ENCODE peak calls at places on chromosomes 11 and 22, in five cellular contexts. Z is fibroblast of the aortic adventitia, L is A549, Y is bronchial epithelial cell, N is A673. C is an unnamed sample.

GRCh38 chr11:16917941-16918340 is 96.3 kb downstream of the PLEKHA7 start:
- DNase-seq in L (no peak), Z (no peak), N (no peak), Y (peak; percentile 95), C (no peak)

GRCh38 chr11:115724709-115725108 is 220.5 kb upstream of the CADM1 start:
- DNase-seq in Y (peak; percentile 93), Z (no peak), N (no peak), L (no peak), C (no peak)

GRCh38 chr22:41425704-41426365 is 20.8 kb downstream of the TOB2 start:
- DNase-seq in Y (no peak), Z (no peak), L (no peak), N (no peak), C (no peak)

GRCh38 chr11:86152006-86152862 is 83.3 kb upstream of the PICALM start:
- DNase-seq in N (no peak), Y (peak; percentile 66), L (no peak), Z (peak; percentile 52), C (no peak)

GRCh38 chr11:14713518-14714244 is 70.1 kb downstream of the PDE3B start:
- DNase-seq in Y (no peak), Z (no peak), L (no peak), N (no peak), C (no peak)

GRCh38 chr22:28820885-28821284 is 20.5 kb upstream of the XBP1 start:
- DNase-seq in N (no peak), Z (no peak), Y (no peak), L (no peak), C (no peak)

GRCh38 chr11:68658661-68659060 is 25.7 kb upstream of the GAL start:
- DNase-seq in N (no peak), Y (no peak), L (no peak), Z (no peak), C (no peak)

GRCh38 chr11:58998480-58999290 is 59.4 kb downstream of the GLYATL1 start:
- DNase-seq in L (no peak), N (no peak), Y (no peak), Z (no peak), C (no peak)

GRCh38 chr11:32210601-32211000 is 119.7 kb downstream of the RCN1 start:
- DNase-seq in L (no peak), Y (peak; percentile 44), N (peak; percentile 48), Z (peak; percentile 78), C (no peak)

GRCh38 chr11:84165139-84165538 is 879.0 kb upstream of the CCDC90B start:
- DNase-seq in N (no peak), Y (no peak), L (no peak), Z (no peak), C (no peak)

GRCh38 chr22:19233189-19233661 is 54.7 kb upstream of the SLC25A1 start:
- DNase-seq in L (no peak), Z (no peak), N (no peak), Y (no peak), C (no peak)

GRCh38 chr11:32396991-32397390 is 38.3 kb downstream of the WT1 start:
- DNase-seq in L (no peak), Z (peak; percentile 49), N (no peak), Y (no peak), C (no peak)

GRCh38 chr22:24591286-24591830 is 1.5 kb downstream of the LRRC75B start:
- DNase-seq in L (no peak), N (no peak), Z (no peak), Y (no peak), C (peak; percentile 23)

GRCh38 chr22:23899042-23899745 is 5.0 kb downstream of the MIF start:
- DNase-seq in N (no peak), Z (no peak), Y (no peak), L (no peak), C (no peak)

GRCh38 chr11:66142370-66143263 is 72.5 kb downstream of the PACS1 start:
- DNase-seq in Z (peak; percentile 26), Y (peak; percentile 94), N (no peak), L (peak; percentile 70), C (no peak)

GRCh38 chr11:69841859-69842698 is 22.9 kb upstream of the FGF3 start:
- DNase-seq in Y (no peak), N (peak; percentile 39), Z (peak; percentile 4), L (no peak), C (no peak)

GRCh38 chr11:126355926-126356897 is 726 bp downstream of the ST3GAL4 start:
- DNase-seq in Y (no peak), L (no peak), N (peak; percentile 57), Z (peak; percentile 22), C (peak; percentile 47)

GRCh38 chr11:23201936-23202522 is 341.8 kb upstream of the CCDC179 start:
- DNase-seq in N (no peak), Y (no peak), L (no peak), Z (no peak), C (no peak)

GRCh38 chr11:102157219-102157618 is 47.0 kb downstream of the YAP1 start:
- DNase-seq in N (peak; percentile 81), L (no peak), Y (peak; percentile 75), Z (peak; percentile 95), C (no peak)

GRCh38 chr11:62104816-62105610 is 18.8 kb upstream of the INCENP start:
- DNase-seq in N (no peak), Z (peak; percentile 90), L (no peak), Y (peak; percentile 28), C (no peak)

GRCh38 chr11:90228056-90228455 is 5.2 kb upstream of the CHORDC1 start:
- DNase-seq in Z (no peak), L (no peak), N (no peak), Y (no peak), C (no peak)

GRCh38 chr11:99162819-99163218 is 142.1 kb downstream of the CNTN5 start:
- DNase-seq in N (no peak), L (no peak), Z (no peak), Y (no peak), C (no peak)

GRCh38 chr11:99160447-99160846 is 139.7 kb downstream of the CNTN5 start:
- DNase-seq in Y (no peak), N (no peak), L (no peak), Z (no peak), C (no peak)
- TF ChIP-seq CTCF in Y (no peak), N (no peak), L (no peak), Z (no peak), C (no peak)

DNA sequence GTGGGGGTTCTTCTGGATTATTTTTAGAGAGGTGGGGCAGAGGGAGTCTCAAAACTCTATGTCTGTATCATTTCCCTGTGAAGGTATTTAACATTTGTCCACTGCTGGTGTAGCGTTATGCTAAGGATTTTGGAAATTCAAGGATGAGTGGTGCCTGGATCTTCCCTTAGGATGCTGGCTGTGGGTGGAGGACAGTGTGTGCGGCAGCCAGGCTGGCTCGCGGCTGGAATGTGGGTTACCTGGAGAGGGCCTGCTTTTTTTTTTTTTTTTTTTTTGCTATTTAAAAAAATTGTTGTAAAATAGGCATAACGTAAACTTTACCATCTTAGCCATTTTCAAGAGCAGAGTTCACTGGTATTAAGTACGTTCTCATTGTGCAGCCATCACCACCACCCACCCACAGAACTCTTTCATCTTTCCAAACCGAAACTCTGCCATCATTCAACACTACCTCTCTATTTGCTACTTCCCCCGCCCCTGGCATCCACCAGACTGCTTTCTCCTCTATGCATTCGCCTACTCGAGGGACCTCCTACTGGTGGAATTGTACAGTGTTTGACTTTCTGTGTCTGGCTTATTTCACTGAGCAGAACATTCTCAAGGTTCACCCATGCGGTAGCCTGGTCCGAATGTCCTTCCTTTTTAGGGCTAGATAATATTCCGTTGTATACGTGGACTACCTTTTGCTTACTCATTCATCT is 67.1 kb downstream of the PARVB start:
- DNase-seq in Y (peak; percentile 41), N (peak; percentile 55), L (peak; percentile 32), Z (peak; percentile 18), C (no peak)
- TF ChIP-seq CTCF in Y (peak; percentile 35), N (peak; percentile 41), L (no peak), Z (peak; percentile 45), C (no peak)

GRCh38 chr11:27699926-27700350 is 317 bp downstream of the BDNF start:
- DNase-seq in N (no peak), Z (no peak), L (no peak), Y (no peak), C (no peak)

GRCh38 chr11:27700351-27701261 is at the start of gene BDNF:
- DNase-seq in L (peak; percentile 49), N (peak; percentile 57), Z (peak; percentile 55), Y (peak; percentile 15), C (peak; percentile 44)

GRCh38 chr11:27699242-27699925 is 871 bp downstream of the BDNF start:
- DNase-seq in N (no peak), L (no peak), Y (peak; percentile 23), Z (peak; percentile 62), C (no peak)

GRCh38 chr11:27703453-27703852 is 3.2 kb upstream of the BDNF start:
- DNase-seq in N (no peak), L (no peak), Y (peak; percentile 37), Z (peak; percentile 76), C (no peak)

DNA sequence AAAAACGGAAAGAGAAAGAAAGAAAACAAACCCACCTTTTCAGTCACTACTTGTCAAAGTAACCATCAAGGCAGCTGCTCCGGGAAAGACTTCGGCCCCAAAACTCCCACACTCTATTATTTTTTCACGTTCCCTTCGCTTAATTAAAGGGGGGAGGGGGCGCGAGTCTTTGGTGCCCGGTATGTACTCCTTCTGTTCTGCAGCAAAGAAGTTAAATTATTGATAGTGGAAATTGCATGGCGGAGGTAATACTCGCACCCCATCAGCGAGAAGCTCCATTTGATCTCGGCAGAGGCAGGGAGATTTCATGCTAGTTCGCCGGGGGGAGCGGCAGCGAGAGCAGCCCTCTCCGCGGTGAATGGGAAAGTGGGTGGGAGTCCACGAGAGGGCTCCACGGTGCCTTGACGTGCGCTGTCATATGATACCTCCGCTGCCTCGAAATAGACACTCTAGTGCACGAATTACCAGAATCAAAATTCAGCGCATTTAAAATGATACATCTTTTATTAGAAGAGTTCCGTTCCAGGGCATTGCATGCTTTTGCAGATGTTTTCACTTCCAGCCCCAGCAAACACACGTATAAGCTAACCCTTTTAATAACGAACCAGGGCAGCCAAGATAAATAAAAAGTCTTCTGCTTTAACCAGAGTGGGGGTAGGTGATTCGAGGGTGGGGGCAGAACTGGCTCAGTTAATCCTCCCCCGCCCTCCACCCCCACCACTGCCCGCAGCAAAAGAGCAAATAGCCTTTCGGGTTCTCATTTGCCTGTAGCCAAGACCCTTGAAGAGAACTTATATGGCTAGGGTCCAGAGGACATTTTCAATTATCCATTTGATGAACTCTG is 1.2 kb upstream of the BDNF start:
- DNase-seq in N (peak; percentile 75), Z (peak; percentile 76), Y (no peak), L (peak; percentile 61), C (no peak)
- TF ChIP-seq CTCF in N (peak; percentile 57), Z (peak; percentile 39), Y (peak; percentile 19), L (peak; percentile 48), C (no peak)

GRCh38 chr11:71370895-71371673 is 77.1 kb downstream of the DHCR7 start:
- DNase-seq in L (no peak), Y (no peak), N (no peak), Z (no peak), C (no peak)
- TF ChIP-seq CTCF in L (no peak), Y (no peak), N (no peak), Z (no peak), C (no peak)